ENCODE peak calls at places on chromosomes 13 and 19, in five cellular contexts. G is neural progenitor cell, Q is cardiac fibroblast, K is hepatocyte, H is tibial artery. N is an unnamed sample.
A peak's percentile ranks its signal among the peaks of the same experiment; 100 is the strongest.

GRCh38 chr13:102580552-102581169 is 16.1 kb upstream of the TPP2 start:
- DNase-seq in G (peak; percentile 73), Q (peak; percentile 88), K (peak; percentile 82), H (no peak), N (peak; percentile 39)

GRCh38 chr19:4555657-4556561 is 3.6 kb downstream of the SEMA6B start:
- DNase-seq in G (no peak), Q (no peak), K (peak; percentile 5), H (no peak), N (no peak)

GRCh38 chr13:74104661-74105275 is 29.4 kb downstream of the KLF12 start:
- DNase-seq in G (no peak), Q (no peak), K (no peak), H (no peak), N (no peak)

GRCh38 chr13:30429721-30430694 is 7.7 kb downstream of the UBE2L5 start:
- DNase-seq in G (no peak), Q (peak; percentile 92), K (peak; percentile 58), H (no peak), N (peak; percentile 83)

GRCh38 chr13:112768795-112769411 is 79.1 kb downstream of the ATP11A start:
- DNase-seq in G (no peak), Q (no peak), K (no peak), H (no peak), N (no peak)

GRCh38 chr13:43596924-43597598 is 189.7 kb downstream of the ENOX1 start:
- DNase-seq in G (no peak), Q (no peak), K (no peak), H (no peak), N (no peak)

GRCh38 chr13:49667773-49668172 is 23.5 kb downstream of the EBPL start:
- DNase-seq in G (no peak), Q (no peak), K (no peak), H (no peak), N (no peak)

GRCh38 chr19:39252458-39252857 is 3.8 kb upstream of the IFNL4 start:
- DNase-seq in G (no peak), Q (no peak), K (no peak), H (no peak), N (no peak)

GRCh38 chr13:103282571-103283450 is 216.6 kb upstream of the SLC10A2 start:
- DNase-seq in G (no peak), Q (peak; percentile 96), K (peak; percentile 30), H (no peak), N (peak; percentile 78)

GRCh38 chr13:27053902-27054595 is 117.6 kb downstream of the USP12 start:
- DNase-seq in G (no peak), Q (peak; percentile 82), K (no peak), H (no peak), N (peak; percentile 46)

GRCh38 chr13:113538689-113539058 is 45.9 kb upstream of the TFDP1 start:
- DNase-seq in G (no peak), Q (no peak), K (no peak), H (peak; percentile 32), N (no peak)

GRCh38 chr19:11025997-11026396 is 63.3 kb upstream of the LDLR start:
- DNase-seq in G (no peak), Q (no peak), K (no peak), H (no peak), N (no peak)

GRCh38 chr19:13089139-13089856 is 13.4 kb downstream of the LYL1 start:
- DNase-seq in G (peak; percentile 61), Q (no peak), K (no peak), H (no peak), N (no peak)

GRCh38 chr19:42088471-42089190 is 12.7 kb downstream of the ZNF574 start:
- DNase-seq in G (no peak), Q (peak; percentile 82), K (no peak), H (no peak), N (peak; percentile 34)

GRCh38 chr19:2618611-2619010 is 83.9 kb downstream of the GNG7 start:
- DNase-seq in G (no peak), Q (peak; percentile 71), K (no peak), H (peak; percentile 83), N (no peak)

GRCh38 chr13:28408235-28408848 is 86.6 kb downstream of the FLT1 start:
- DNase-seq in G (no peak), Q (no peak), K (peak; percentile 50), H (no peak), N (no peak)

GRCh38 chr19:36528921-36529518 is 949 bp upstream of the ZNF260 start:
- DNase-seq in G (peak; percentile 48), Q (no peak), K (peak; percentile 39), H (no peak), N (no peak)

GRCh38 chr19:47805313-47805712 is 962 bp upstream of the TPRX1 start:
- DNase-seq in G (no peak), Q (no peak), K (no peak), H (no peak), N (no peak)

GRCh38 chr13:99971576-99972189 is at the start of gene ZIC5:
- DNase-seq in G (peak; percentile 95), Q (no peak), K (no peak), H (no peak), N (no peak)

GRCh38 chr19:39046037-39046821 is 13.9 kb upstream of the FBXO27 start:
- DNase-seq in G (no peak), Q (peak; percentile 25), K (peak; percentile 48), H (no peak), N (no peak)

GRCh38 chr19:53576941-53577653 is 39.2 kb downstream of the ZNF331 start:
- DNase-seq in G (no peak), Q (no peak), K (no peak), H (peak; percentile 12), N (no peak)

GRCh38 chr13:27309967-27310598 is 39.5 kb downstream of the RASL11A start:
- DNase-seq in G (no peak), Q (peak; percentile 55), K (no peak), H (no peak), N (no peak)

GRCh38 chr19:43820098-43820860 is 6.8 kb upstream of the ZNF283 start:
- DNase-seq in G (no peak), Q (peak; percentile 66), K (no peak), H (no peak), N (no peak)

GRCh38 chr13:40342461-40342860 is 324.0 kb downstream of the FOXO1 start:
- DNase-seq in G (no peak), Q (no peak), K (no peak), H (no peak), N (no peak)

GRCh38 chr19:10918359-10918758 is 10.1 kb downstream of the YIPF2 start:
- DNase-seq in G (no peak), Q (no peak), K (no peak), H (no peak), N (no peak)

GRCh38 chr13:113599396-113599795 is 14.8 kb downstream of the TFDP1 start:
- DNase-seq in G (no peak), Q (no peak), K (no peak), H (peak; percentile 43), N (no peak)

GRCh38 chr19:7679017-7679720 is 1.5 kb upstream of the TRAPPC5 start:
- DNase-seq in G (no peak), Q (no peak), K (no peak), H (no peak), N (no peak)

GRCh38 chr19:36032251-36033104 is at the start of gene CLIP3:
- DNase-seq in G (peak; percentile 91), Q (peak; percentile 61), K (peak; percentile 79), H (peak; percentile 86), N (no peak)

GRCh38 chr19:47693489-47693888 is 19.7 kb upstream of the EHD2 start:
- DNase-seq in G (no peak), Q (no peak), K (no peak), H (no peak), N (no peak)

GRCh38 chr13:95153647-95154405 is 147.4 kb downstream of the ABCC4 start:
- DNase-seq in G (no peak), Q (peak; percentile 81), K (no peak), H (no peak), N (peak; percentile 19)

GRCh38 chr19:9597027-9597426 is 12.7 kb upstream of the ZNF121 start:
- DNase-seq in G (no peak), Q (peak; percentile 94), K (no peak), H (no peak), N (peak; percentile 26)

GRCh38 chr19:42176990-42177685 is 40.3 kb downstream of the DEDD2 start:
- DNase-seq in G (peak; percentile 96), Q (peak; percentile 74), K (peak; percentile 91), H (peak; percentile 75), N (peak; percentile 47)

GRCh38 chr13:51811046-51811445 is 7.1 kb upstream of the DHRS12 start:
- DNase-seq in G (no peak), Q (no peak), K (no peak), H (no peak), N (no peak)

GRCh38 chr19:6887326-6887725 is at the start of gene ADGRE1:
- DNase-seq in G (no peak), Q (no peak), K (no peak), H (no peak), N (no peak)

GRCh38 chr19:18421371-18421959 is 2.3 kb downstream of the SSBP4 start:
- DNase-seq in G (no peak), Q (no peak), K (no peak), H (no peak), N (no peak)
- H3K4me3 ChIP-seq in G (no peak overlapping the region), Q (no peak overlapping the region), K (no peak overlapping the region), H (no peak overlapping the region), N (peak overlapping the region; percentile 71)

DNA sequence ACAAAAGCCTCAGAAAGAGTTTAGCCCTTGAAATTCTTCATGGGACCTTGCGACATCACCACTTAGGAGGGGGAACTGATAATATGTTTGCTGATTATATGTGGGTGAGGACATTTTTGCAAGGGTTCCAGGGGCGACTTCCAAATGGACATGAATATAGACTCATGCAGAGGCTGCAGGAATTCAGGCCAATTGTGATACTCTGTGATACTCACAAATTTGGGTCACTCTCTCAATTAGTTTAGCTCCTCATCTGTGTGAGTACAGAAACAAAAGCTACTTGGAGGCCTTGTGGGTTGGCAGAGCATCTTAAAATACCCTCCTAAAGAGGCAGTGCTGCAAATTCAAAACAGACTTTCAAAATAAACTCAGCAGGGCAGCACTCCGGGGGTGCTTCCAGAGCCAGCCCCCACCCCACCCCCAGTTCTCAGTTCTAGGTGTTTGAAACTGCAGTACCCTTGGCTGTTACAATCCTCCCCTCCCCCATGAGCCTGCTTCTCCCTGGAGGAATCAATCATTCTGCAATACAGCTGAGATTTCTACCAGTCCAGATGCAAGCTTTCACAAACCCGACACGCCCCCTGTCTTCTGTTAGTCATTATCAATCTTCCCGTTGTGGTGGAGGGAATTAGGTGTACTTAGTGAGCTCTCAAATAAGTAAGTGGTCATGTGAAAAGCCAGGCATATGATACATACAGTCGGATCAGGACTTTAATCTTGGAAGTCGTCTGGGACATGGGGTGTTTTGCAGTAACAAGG is 96.9 kb upstream of the MBNL2 start:
- DNase-seq in G (peak; percentile 38), Q (peak; percentile 81), K (peak; percentile 88), H (no peak), N (peak; percentile 95)
- H3K4me3 ChIP-seq in G (no peak overlapping the region), Q (no peak overlapping the region), K (no peak overlapping the region), H (no peak overlapping the region), N (no peak overlapping the region)

DNA sequence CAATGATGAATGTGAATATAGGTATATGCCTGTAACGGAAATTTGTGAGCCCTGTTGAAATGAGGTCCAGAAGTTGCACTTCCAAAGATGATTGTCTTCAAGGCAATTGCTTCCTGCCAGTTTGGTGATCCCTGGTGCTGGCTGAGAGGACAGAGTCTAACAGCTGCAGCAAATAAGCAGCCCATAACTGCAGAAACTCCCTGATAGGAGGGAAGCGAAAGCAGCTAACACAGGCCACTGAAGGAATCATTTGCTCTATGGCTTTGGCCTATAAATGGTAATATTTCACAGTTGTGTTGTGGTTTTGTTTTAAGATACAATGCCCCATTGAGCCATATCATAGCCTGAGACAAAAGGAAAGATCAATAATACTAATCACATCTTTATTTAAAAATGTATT is 451.5 kb upstream of the MIR17HG start:
- DNase-seq in G (no peak), Q (no peak), K (peak; percentile 15), H (no peak), N (no peak)
- H3K4me3 ChIP-seq in G (no peak overlapping the region), Q (no peak overlapping the region), K (no peak overlapping the region), H (no peak overlapping the region), N (no peak overlapping the region)

GRCh38 chr19:17292301-17293074 is 10.7 kb downstream of the ABHD8 start:
- DNase-seq in G (peak; percentile 92), Q (peak; percentile 92), K (peak; percentile 89), H (peak; percentile 85), N (peak; percentile 60)
- H3K4me3 ChIP-seq in G (peak overlapping the region; percentile 49), Q (peak overlapping the region; percentile 53), K (peak overlapping the region; percentile 55), H (peak overlapping the region; percentile 71), N (peak overlapping the region; percentile 62)

N was measured in skeletal muscle cell.